ENCODE peak calls at places on chromosomes 5 and 9, in ten cellular contexts. D, J, H, U, F, L, W, M, B and A are unnamed samples. For H3K4me1, the result is how much of the 10 kb centered on the place peaks cover.

GRCh38 chr9:110583237-110583636 is 3.7 kb upstream of the SVEP1 start:
- DNase-seq in D (no peak), J (no peak), H (no peak), U (no peak), F (no peak), L (no peak), W (no peak), M (no peak), B (no peak), A (no peak)

GRCh38 chr9:134229466-134230091 is 65.2 kb upstream of the RNU6ATAC start:
- DNase-seq in D (no peak), J (no peak), H (no peak), U (no peak), F (no peak), L (no peak), W (no peak), M (no peak), B (no peak), A (no peak)

GRCh38 chr5:71471193-71471592 is 15.7 kb downstream of the BDP1 start:
- DNase-seq in D (peak), J (no peak), H (no peak), U (no peak), F (no peak), L (no peak), W (no peak), M (no peak), B (no peak), A (peak)

GRCh38 chr5:81286059-81286617 is 15.2 kb upstream of the ZCCHC9 start:
- DNase-seq in D (no peak), J (no peak), H (no peak), U (no peak), F (no peak), L (no peak), W (no peak), M (no peak), B (no peak), A (no peak)

GRCh38 chr5:32707394-32707997 is 3.6 kb upstream of the NPR3 start:
- DNase-seq in D (peak), J (no peak), H (no peak), U (no peak), F (no peak), L (no peak), W (no peak), M (no peak), B (no peak), A (no peak)

GRCh38 chr9:75962186-75963036 is 71.9 kb downstream of the PCSK5 start:
- DNase-seq in D (peak), J (peak), H (no peak), U (no peak), F (peak), L (peak), W (peak), M (peak), B (no peak), A (no peak)

GRCh38 chr5:38722918-38723317 is 122.9 kb upstream of the OSMR start:
- DNase-seq in D (no peak), J (no peak), H (no peak), U (no peak), F (no peak), L (no peak), W (no peak), M (no peak), B (no peak), A (no peak)

GRCh38 chr5:691817-692529 is 1.2 kb downstream of the TPPP start:
- DNase-seq in D (no peak), J (no peak), H (no peak), U (peak), F (peak), L (no peak), W (no peak), M (no peak), B (no peak), A (no peak)

GRCh38 chr5:150009671-150010387 is 9.3 kb downstream of the HMGXB3 start:
- DNase-seq in D (peak), J (no peak), H (no peak), U (no peak), F (no peak), L (no peak), W (no peak), M (no peak), B (no peak), A (peak)

GRCh38 chr5:54703091-54703490 is 185.5 kb downstream of the SNX18 start:
- DNase-seq in D (peak), J (no peak), H (no peak), U (no peak), F (peak), L (no peak), W (no peak), M (no peak), B (no peak), A (peak)

GRCh38 chr5:113182658-113183344 is 206.2 kb downstream of the DCP2 start:
- DNase-seq in D (no peak), J (no peak), H (no peak), U (no peak), F (no peak), L (no peak), W (no peak), M (no peak), B (no peak), A (no peak)

GRCh38 chr9:78121488-78121887 is 89.9 kb upstream of the GNAQ start:
- DNase-seq in D (peak), J (peak), H (peak), U (peak), F (peak), L (peak), W (peak), M (peak), B (peak), A (peak)

GRCh38 chr9:89363921-89364663 is 45.8 kb downstream of the SECISBP2 start:
- DNase-seq in D (no peak), J (peak), H (peak), U (no peak), F (no peak), L (peak), W (no peak), M (no peak), B (no peak), A (no peak)

GRCh38 chr5:102767864-102768263 is 12.8 kb downstream of the PAM start:
- DNase-seq in D (no peak), J (no peak), H (no peak), U (no peak), F (no peak), L (no peak), W (no peak), M (no peak), B (no peak), A (no peak)

GRCh38 chr9:111603041-111603440 is 3.6 kb upstream of the PTGR1 start:
- DNase-seq in D (no peak), J (no peak), H (no peak), U (no peak), F (no peak), L (no peak), W (no peak), M (no peak), B (no peak), A (no peak)

GRCh38 chr5:69415584-69415958 is 655 bp downstream of the MARVELD2 start:
- DNase-seq in D (no peak), J (peak), H (no peak), U (peak), F (no peak), L (peak), W (peak), M (no peak), B (no peak), A (no peak)

GRCh38 chr5:149999359-149999758 is 1.1 kb downstream of the TIGD6 start:
- DNase-seq in D (no peak), J (no peak), H (no peak), U (no peak), F (no peak), L (no peak), W (no peak), M (no peak), B (no peak), A (no peak)

GRCh38 chr5:142364251-142365145 is 39.7 kb upstream of the SPRY4 start:
- DNase-seq in D (no peak), J (no peak), H (no peak), U (peak), F (peak), L (peak), W (no peak), M (peak), B (no peak), A (peak)

GRCh38 chr5:56307714-56308346 is 74.7 kb upstream of the ANKRD55 start:
- DNase-seq in D (no peak), J (no peak), H (no peak), U (no peak), F (no peak), L (no peak), W (no peak), M (no peak), B (no peak), A (no peak)

GRCh38 chr9:131960311-131960710 is 119.4 kb downstream of the MED27 start:
- DNase-seq in D (peak), J (no peak), H (no peak), U (no peak), F (no peak), L (no peak), W (no peak), M (no peak), B (no peak), A (no peak)

GRCh38 chr9:107288701-107289100 is 5.6 kb downstream of the RAD23B start:
- DNase-seq in D (no peak), J (no peak), H (no peak), U (no peak), F (no peak), L (no peak), W (no peak), M (no peak), B (no peak), A (no peak)
- H3K4me1 ChIP-seq in D (under half), J (half or more), H (half or more), U (under half), F (half or more), L (half or more), W (half or more), M (under half), B (half or more), A (under half)

GRCh38 chr5:160472482-160472881 is 50.8 kb downstream of the PTTG1 start:
- DNase-seq in D (no peak), J (no peak), H (no peak), U (no peak), F (no peak), L (no peak), W (no peak), M (no peak), B (no peak), A (no peak)

GRCh38 chr5:160473736-160474483 is 52.3 kb downstream of the PTTG1 start:
- DNase-seq in D (no peak), J (no peak), H (no peak), U (no peak), F (no peak), L (no peak), W (no peak), M (no peak), B (no peak), A (no peak)

GRCh38 chr5:160470437-160471341 is 49.0 kb downstream of the PTTG1 start:
- DNase-seq in D (peak), J (no peak), H (no peak), U (no peak), F (no peak), L (no peak), W (no peak), M (no peak), B (no peak), A (no peak)

GRCh38 chr5:160469156-160470144 is 47.8 kb downstream of the PTTG1 start:
- DNase-seq in D (peak), J (no peak), H (no peak), U (no peak), F (no peak), L (no peak), W (no peak), M (no peak), B (no peak), A (no peak)

GRCh38 chr5:160471761-160472160 is 50.1 kb downstream of the PTTG1 start:
- DNase-seq in D (no peak), J (no peak), H (no peak), U (no peak), F (no peak), L (no peak), W (no peak), M (no peak), B (no peak), A (no peak)
- H3K4me1 ChIP-seq in D (under half), J (under half), H (under half), U (under half), F (under half), L (under half), W (under half), M (under half), B (under half), A (under half)

DNA sequence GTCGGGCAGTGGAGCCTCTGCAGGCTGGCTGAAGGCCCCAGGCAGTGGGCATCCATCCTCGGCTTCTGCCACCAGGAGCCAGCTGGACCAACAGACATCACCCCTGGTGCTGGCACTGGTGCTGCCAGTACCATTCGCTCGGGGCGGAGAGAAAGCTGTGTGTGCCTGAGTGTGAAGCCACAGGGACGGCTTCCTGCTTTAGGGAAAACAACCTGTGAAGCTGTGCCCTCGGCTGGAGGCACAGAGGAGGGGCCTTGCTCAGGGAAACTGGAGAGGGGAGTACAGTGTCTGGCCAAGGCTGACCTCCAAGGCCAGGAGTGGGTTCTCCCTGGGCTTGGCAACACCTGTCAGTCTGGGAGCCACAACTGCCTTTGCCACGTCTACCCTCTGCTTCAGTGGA is 38.3 kb downstream of the NEK6 start:
- DNase-seq in D (no peak), J (no peak), H (no peak), U (no peak), F (no peak), L (no peak), W (no peak), M (no peak), B (no peak), A (no peak)
- H3K4me1 ChIP-seq in D (half or more), J (half or more), H (under half), U (under half), F (under half), L (under half), W (half or more), M (half or more), B (under half), A (under half)

GRCh38 chr9:114170792-114171461 is 15.6 kb downstream of the COL27A1 start:
- DNase-seq in D (no peak), J (no peak), H (no peak), U (no peak), F (no peak), L (no peak), W (no peak), M (no peak), B (no peak), A (no peak)

GRCh38 chr9:114172981-114173833 is 17.9 kb downstream of the COL27A1 start:
- DNase-seq in D (peak), J (no peak), H (no peak), U (no peak), F (no peak), L (peak), W (no peak), M (no peak), B (no peak), A (peak)

GRCh38 chr9:114169029-114169939 is 13.9 kb downstream of the COL27A1 start:
- DNase-seq in D (peak), J (peak), H (no peak), U (no peak), F (no peak), L (no peak), W (no peak), M (no peak), B (no peak), A (no peak)

GRCh38 chr9:114169940-114170791 is 14.8 kb downstream of the COL27A1 start:
- DNase-seq in D (no peak), J (no peak), H (no peak), U (no peak), F (no peak), L (no peak), W (no peak), M (no peak), B (no peak), A (no peak)

GRCh38 chr9:114171500-114171899 is 16.2 kb downstream of the COL27A1 start:
- DNase-seq in D (no peak), J (no peak), H (no peak), U (no peak), F (no peak), L (no peak), W (no peak), M (no peak), B (no peak), A (no peak)
- H3K4me1 ChIP-seq in D (under half), J (under half), H (under half), U (under half), F (under half), L (under half), W (under half), M (under half), B (under half), A (under half)

DNA sequence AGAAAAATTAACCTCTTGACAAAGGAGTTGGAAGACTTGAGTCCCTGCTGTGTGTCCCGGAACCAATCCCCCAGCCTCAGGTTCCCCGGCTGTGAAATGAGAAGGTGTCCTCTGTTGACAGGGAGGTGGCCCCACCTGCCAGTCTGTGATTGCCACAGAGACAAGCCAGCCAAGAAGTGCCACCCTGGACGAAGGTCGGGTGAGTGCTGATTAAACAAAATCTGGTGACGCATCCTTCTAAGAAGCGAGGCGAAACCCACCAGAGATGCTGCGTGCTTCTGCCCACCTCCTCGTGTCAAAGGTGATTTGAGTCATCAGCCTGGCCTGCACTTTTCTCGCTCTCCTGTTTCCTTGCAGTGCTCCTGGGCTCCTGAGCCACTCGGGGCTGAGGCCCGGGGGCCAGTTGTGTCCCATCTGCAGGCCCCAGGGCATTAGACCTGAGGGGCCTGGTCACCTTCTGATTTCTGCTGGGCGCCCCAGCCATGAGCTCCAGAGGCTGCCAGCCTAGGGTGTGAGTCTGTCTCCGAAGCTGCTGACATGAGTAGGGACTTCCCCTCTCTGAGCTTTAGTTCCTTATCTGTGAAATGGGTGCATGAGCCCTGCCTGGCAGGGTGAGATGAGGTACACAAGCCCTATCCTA is 28.7 kb downstream of the NEK6 start:
- DNase-seq in D (peak), J (peak), H (peak), U (no peak), F (no peak), L (peak), W (no peak), M (no peak), B (no peak), A (no peak)
- H3K4me1 ChIP-seq in D (half or more), J (half or more), H (under half), U (under half), F (under half), L (half or more), W (half or more), M (half or more), B (under half), A (under half)

DNA sequence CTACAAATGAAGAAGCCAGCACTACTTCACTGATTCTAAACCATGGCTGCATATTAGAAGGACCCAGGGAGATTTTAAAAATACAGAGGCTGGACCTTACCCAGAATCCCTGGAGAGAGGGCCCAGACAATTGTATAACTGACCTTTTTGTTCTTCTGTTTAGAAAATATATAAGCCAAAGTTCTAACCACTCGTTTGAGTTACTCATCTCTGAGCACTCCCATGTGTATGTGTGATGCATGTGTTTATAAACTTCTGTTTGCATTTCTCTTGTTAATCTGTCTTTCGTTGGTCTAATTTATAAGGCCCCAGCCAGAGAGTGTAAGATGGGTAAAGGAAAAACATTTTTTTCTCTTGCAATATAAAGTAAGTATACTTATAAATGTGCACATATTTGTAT is 443.9 kb downstream of the ZNF608 start:
- DNase-seq in D (peak), J (no peak), H (no peak), U (no peak), F (no peak), L (no peak), W (no peak), M (no peak), B (no peak), A (no peak)
- H3K4me1 ChIP-seq in D (under half), J (under half), H (under half), U (under half), F (under half), L (under half), W (under half), M (under half), B (under half), A (under half)

DNA sequence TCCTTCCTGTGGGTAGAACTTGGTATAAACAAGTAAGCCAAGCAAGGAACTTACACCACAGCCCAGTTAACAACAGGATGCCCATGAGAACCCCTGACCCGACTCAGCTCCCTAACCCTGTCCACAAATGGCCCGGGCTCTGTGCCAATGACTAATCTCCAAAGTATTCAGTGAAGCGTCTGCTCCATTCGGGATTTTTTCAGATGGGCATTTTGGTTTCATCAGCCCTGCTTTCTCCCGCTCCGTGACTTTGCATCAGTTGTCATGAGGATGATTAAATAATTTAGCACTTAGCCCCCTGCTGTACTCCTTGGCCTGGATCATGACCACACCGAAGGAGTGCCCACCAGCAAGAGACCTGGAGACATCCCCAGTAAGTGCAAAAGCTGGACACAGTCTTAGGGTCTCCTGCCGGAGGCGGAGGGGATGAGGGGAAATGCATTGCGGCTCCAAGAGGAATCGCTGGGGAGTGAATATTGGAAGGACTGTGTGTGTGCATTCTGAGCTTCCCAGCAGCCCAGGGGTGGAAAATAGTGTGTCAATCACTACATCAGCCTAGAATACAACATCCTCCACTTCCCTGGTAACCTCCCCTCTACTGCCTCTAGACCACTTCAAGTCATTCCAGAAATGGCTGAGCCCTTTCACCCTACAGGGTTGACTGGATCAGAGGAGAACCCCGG is 41.4 kb upstream of the DNAH5 start:
- DNase-seq in D (peak), J (no peak), H (no peak), U (no peak), F (no peak), L (no peak), W (no peak), M (no peak), B (no peak), A (peak)
- H3K4me1 ChIP-seq in D (under half), J (under half), H (under half), U (under half), F (under half), L (under half), W (under half), M (under half), B (under half), A (under half)

DNA sequence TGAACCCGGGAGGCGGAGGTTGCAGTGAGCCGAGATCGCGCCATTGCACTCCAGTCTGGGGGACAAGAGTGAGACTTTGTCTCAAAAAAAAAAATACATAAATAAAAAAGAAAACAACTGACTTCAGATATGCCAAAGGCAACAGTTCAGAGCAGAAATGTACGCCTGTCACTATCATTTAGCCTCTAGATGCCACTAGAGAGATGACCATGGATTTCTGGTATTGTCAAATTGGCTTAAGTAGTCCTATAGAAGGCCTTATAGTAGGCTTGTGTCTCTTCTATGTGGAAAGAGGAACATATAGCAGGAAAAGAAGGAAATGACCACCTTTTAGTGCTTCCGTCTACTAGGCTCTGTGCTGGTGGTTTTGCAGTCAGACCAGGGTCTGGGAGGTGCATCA is 17.3 kb downstream of the AGXT2 start:
- DNase-seq in D (no peak), J (no peak), H (no peak), U (no peak), F (no peak), L (no peak), W (no peak), M (no peak), B (no peak), A (no peak)
- H3K4me1 ChIP-seq in D (under half), J (under half), H (under half), U (under half), F (under half), L (under half), W (under half), M (under half), B (under half), A (under half)

GRCh38 chr9:5832093-5832542 is 799 bp downstream of the ERMP1 start:
- DNase-seq in D (no peak), J (no peak), H (no peak), U (no peak), F (no peak), L (no peak), W (no peak), M (no peak), B (no peak), A (no peak)
- H3K4me1 ChIP-seq in D (under half), J (under half), H (under half), U (under half), F (under half), L (under half), W (under half), M (under half), B (under half), A (under half)

GRCh38 chr9:124215551-124215910 is 42.2 kb upstream of the NEK6 start:
- DNase-seq in D (no peak), J (peak), H (no peak), U (no peak), F (peak), L (peak), W (no peak), M (no peak), B (no peak), A (no peak)
- H3K4me1 ChIP-seq in D (under half), J (under half), H (under half), U (under half), F (under half), L (under half), W (under half), M (under half), B (half or more), A (under half)